ENCODE peak calls at places on chromosomes 11 and 22, in six cellular contexts. R is Peyer's patch, K is breast epithelium, I is IMR-90, D is tibial artery, F is neural progenitor cell. A is an unnamed sample.

GRCh38 chr11:23555085-23555484 is 694.8 kb upstream of the CCDC179 start:
- DNase-seq in F (no peak), R (no peak), I (peak), D (no peak), K (no peak), A (no peak)

GRCh38 chr11:57940044-57940781 is 83.5 kb upstream of the OR9Q1 start:
- DNase-seq in I (no peak), D (no peak), F (no peak), K (no peak), R (no peak), A (no peak)

GRCh38 chr11:95788921-95789505 is 569 bp downstream of the FAM76B start:
- DNase-seq in D (no peak), R (peak), K (no peak), I (peak), F (peak), A (peak)

GRCh38 chr22:49307071-49307830 is 520.4 kb downstream of the BRD1 start:
- DNase-seq in D (peak), K (peak), R (no peak), I (no peak), F (no peak), A (peak)

GRCh38 chr11:34792814-34793241 is 123.4 kb downstream of the APIP start:
- DNase-seq in R (no peak), K (peak), D (no peak), F (peak), I (no peak), A (no peak)

GRCh38 chr11:46298699-46299424 is 21.4 kb downstream of the CREB3L1 start:
- DNase-seq in D (no peak), K (no peak), R (no peak), F (no peak), I (peak), A (no peak)

GRCh38 chr11:123273616-123274015 is 78.6 kb upstream of the CLMP start:
- DNase-seq in R (no peak), K (no peak), D (no peak), F (no peak), I (no peak), A (no peak)

GRCh38 chr22:23786752-23787599 is at the start of gene SMARCB1:
- DNase-seq in F (peak), I (peak), R (peak), D (peak), K (peak), A (peak)

GRCh38 chr11:33040127-33040861 is 922 bp downstream of the TCP11L1 start:
- DNase-seq in I (peak), D (no peak), K (no peak), F (no peak), R (no peak), A (no peak)

GRCh38 chr11:1891831-1892115 is at the start of gene PRR33:
- DNase-seq in R (no peak), F (no peak), D (no peak), K (no peak), I (no peak), A (no peak)

GRCh38 chr22:32132126-32132525 is 27.0 kb downstream of the C22orf42 start:
- DNase-seq in K (no peak), F (no peak), I (no peak), R (no peak), D (no peak), A (no peak)

GRCh38 chr11:10233581-10233980 is 60.4 kb downstream of the SBF2 start:
- DNase-seq in D (no peak), F (no peak), K (no peak), R (no peak), I (peak), A (no peak)

GRCh38 chr11:1943977-1944376 is 3.2 kb upstream of the MRPL23 start:
- DNase-seq in F (no peak), D (peak), I (peak), K (no peak), R (no peak), A (no peak)

GRCh38 chr11:119108151-119108856 is 1.2 kb downstream of the C2CD2L start:
- DNase-seq in D (no peak), F (peak), K (peak), I (peak), R (peak), A (no peak)

GRCh38 chr22:39314251-39314971 is 5.0 kb downstream of the RPL3 start:
- DNase-seq in D (no peak), R (no peak), F (no peak), I (no peak), K (no peak), A (no peak)

GRCh38 chr11:57568330-57568766 is 876 bp upstream of the UBE2L6 start:
- DNase-seq in K (no peak), R (no peak), I (peak), F (no peak), D (peak), A (peak)

GRCh38 chr11:72216638-72217037 is at the start of gene FOLR2:
- DNase-seq in I (no peak), R (no peak), K (no peak), F (no peak), D (no peak), A (no peak)

GRCh38 chr11:36540998-36541397 is 26.8 kb upstream of the RAG1 start:
- DNase-seq in I (peak), R (no peak), F (peak), D (no peak), K (no peak), A (no peak)

GRCh38 chr11:203056-203944 is 3.9 kb downstream of the BET1L start:
- DNase-seq in D (no peak), F (no peak), K (peak), I (no peak), R (no peak), A (no peak)

GRCh38 chr11:60952742-60953170 is 780 bp upstream of the SLC15A3 start:
- DNase-seq in K (no peak), D (no peak), R (no peak), I (no peak), F (no peak), A (no peak)
- H3K27ac ChIP-seq in K (peak), D (peak), R (peak), I (peak), F (no peak), A (no peak)

GRCh38 chr22:27175444-27175843 is 518.1 kb downstream of the MIAT start:
- DNase-seq in D (no peak), K (no peak), I (no peak), R (no peak), F (no peak), A (no peak)
- H3K4me3 ChIP-seq in D (no peak), K (no peak), I (no peak), R (no peak), F (no peak), A (no peak)

GRCh38 chr11:27249208-27249509 is 113.9 kb downstream of the CCDC34 start:
- DNase-seq in K (no peak), D (no peak), R (no peak), I (no peak), F (no peak), A (no peak)
- H3K27ac ChIP-seq in K (peak), D (no peak), R (no peak), I (no peak), F (no peak), A (no peak)

GRCh38 chr11:103465555-103466140 is 356.4 kb downstream of the DYNC2H1 start:
- DNase-seq in K (no peak), F (no peak), D (no peak), I (no peak), R (no peak), A (no peak)

GRCh38 chr11:103464420-103464819 is 355.2 kb downstream of the DYNC2H1 start:
- DNase-seq in I (no peak), R (no peak), F (no peak), K (no peak), D (no peak), A (no peak)
- H3K4me3 ChIP-seq in I (no peak), R (no peak), F (no peak), K (no peak), D (no peak), A (no peak)

DNA sequence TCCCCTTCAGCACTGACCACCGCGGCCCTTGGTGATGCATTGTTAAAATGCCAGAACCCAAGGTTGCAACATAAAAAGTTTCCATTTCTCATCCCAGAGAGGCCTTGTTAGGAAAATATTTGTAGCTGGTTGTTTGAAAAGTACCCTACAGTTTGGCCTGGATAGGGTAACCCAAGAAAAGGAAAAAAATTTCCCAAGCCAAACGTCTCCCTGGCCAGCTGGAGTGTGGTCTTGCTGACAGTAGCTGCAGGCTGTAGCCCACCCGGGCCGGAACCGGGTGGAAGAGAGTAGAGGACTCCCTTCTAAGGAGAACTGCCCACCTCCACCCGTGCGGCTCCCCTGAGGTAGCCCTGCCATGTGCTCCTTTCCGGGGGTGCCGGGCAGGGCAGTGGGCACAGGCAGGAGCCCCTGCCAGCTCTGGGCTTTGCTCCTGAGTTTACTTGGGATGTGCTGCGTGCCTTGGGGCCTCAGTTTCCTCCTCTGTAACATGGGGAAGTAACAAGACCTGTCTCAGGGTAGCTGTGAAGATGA is 38.5 kb downstream of the IGHMBP2 start:
- DNase-seq in I (no peak), R (no peak), F (no peak), D (peak), K (no peak), A (no peak)
- H3K27ac ChIP-seq in I (peak), R (no peak), F (no peak), D (peak), K (peak), A (no peak)

DNA sequence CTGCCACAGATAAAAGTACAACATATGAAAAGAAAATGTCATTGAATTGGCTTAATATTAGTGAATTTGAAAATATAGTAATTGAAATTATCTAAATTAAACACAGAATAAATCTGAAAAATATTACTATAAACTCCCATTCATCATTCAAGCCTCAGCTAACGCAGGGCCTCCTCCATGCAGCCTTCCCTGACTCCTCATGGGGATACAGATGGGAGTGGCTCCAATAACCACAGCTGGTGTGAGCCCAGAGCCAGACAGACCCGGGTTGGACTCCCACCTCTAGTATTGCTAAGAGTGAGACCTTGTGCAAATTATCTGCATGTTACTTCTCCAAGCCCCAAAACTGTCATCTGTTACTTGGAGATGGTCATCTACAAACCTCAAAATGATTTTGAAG is 44.9 kb downstream of the CSF2RB start:
- DNase-seq in D (no peak), I (no peak), K (no peak), F (no peak), R (no peak), A (no peak)
- H3K4me3 ChIP-seq in D (no peak), I (no peak), K (no peak), F (no peak), R (no peak), A (no peak)

GRCh38 chr11:7651140-7651551 is 22.2 kb downstream of the CYB5R2 start:
- DNase-seq in F (no peak), R (no peak), K (no peak), D (no peak), I (peak), A (no peak)

GRCh38 chr11:7651700-7652099 is 21.6 kb downstream of the CYB5R2 start:
- DNase-seq in R (no peak), F (no peak), I (no peak), K (no peak), D (no peak), A (no peak)

GRCh38 chr11:7655253-7656217 is 17.8 kb downstream of the CYB5R2 start:
- DNase-seq in D (no peak), I (no peak), K (no peak), F (no peak), R (no peak), A (no peak)

GRCh38 chr11:7656704-7657103 is 16.6 kb downstream of the CYB5R2 start:
- DNase-seq in K (no peak), R (no peak), I (no peak), D (peak), F (no peak), A (no peak)

GRCh38 chr11:7654094-7654742 is 19.1 kb downstream of the CYB5R2 start:
- DNase-seq in R (no peak), D (no peak), I (no peak), F (no peak), K (no peak), A (no peak)
- H3K27ac ChIP-seq in R (no peak), D (no peak), I (no peak), F (no peak), K (no peak), A (no peak)

GRCh38 chr22:46084376-46084775 is 66.0 kb upstream of the PPARA start:
- DNase-seq in F (no peak), D (no peak), I (no peak), R (no peak), K (no peak), A (no peak)

GRCh38 chr22:46083383-46084350 is 66.7 kb upstream of the PPARA start:
- DNase-seq in I (no peak), K (peak), D (peak), R (no peak), F (no peak), A (no peak)

GRCh38 chr22:46086577-46087335 is 63.6 kb upstream of the PPARA start:
- DNase-seq in I (peak), R (no peak), F (no peak), D (peak), K (no peak), A (no peak)

GRCh38 chr22:46085831-46086576 is 64.3 kb upstream of the PPARA start:
- DNase-seq in D (peak), I (no peak), F (no peak), K (peak), R (no peak), A (no peak)

DNA sequence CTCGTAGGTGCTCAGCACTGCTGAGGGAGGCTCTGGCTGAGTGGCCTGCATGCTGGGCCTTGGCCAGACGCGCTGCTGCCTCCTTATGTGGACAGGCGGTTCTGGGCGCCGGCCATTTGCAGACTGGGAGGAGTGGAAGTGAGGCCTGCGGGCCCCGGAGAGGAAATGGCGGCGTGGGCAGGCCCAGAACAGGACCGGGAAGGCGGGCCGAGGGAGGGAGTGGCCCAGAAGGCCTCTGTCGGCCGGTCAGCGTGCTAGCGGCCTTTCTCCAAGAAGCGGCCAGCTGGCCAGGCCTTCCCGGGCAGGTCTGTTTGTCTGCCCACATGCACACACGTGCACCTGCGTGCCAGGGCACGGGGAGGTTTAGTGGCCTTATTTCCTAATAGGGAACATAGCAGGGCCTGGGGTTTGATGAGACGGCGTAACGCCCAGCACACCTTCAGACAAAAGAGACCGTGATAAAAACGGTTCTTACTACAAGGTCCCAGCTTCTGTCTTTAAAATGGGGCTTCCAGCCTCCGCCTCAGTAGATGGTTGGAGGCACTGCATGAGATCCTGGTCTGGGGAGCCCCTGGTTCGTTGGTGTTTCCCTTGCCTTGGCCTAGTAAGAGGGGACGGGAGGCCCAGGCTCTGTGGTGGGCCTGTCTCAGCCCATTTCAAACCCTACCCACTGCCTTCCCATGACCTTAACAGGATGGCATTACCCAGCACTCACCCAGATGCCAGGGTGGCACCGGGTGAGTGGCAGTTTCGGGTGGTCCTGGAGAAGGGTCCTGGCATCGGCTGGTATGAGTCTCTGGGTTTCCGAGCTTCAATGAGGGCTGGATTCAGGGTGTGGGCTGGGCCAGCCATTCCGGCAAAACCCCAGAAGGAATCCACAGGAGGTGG is 65.1 kb upstream of the PPARA start:
- DNase-seq in I (no peak), R (no peak), D (peak), K (peak), F (no peak), A (no peak)
- H3K4me3 ChIP-seq in I (no peak), R (no peak), D (peak), K (peak), F (no peak), A (no peak)

GRCh38 chr11:122201126-122201525 is 85.1 kb upstream of the BLID start:
- DNase-seq in F (no peak), R (no peak), D (no peak), K (no peak), I (no peak), A (no peak)
- H3K27ac ChIP-seq in F (no peak), R (no peak), D (peak), K (no peak), I (peak), A (no peak)

DNA sequence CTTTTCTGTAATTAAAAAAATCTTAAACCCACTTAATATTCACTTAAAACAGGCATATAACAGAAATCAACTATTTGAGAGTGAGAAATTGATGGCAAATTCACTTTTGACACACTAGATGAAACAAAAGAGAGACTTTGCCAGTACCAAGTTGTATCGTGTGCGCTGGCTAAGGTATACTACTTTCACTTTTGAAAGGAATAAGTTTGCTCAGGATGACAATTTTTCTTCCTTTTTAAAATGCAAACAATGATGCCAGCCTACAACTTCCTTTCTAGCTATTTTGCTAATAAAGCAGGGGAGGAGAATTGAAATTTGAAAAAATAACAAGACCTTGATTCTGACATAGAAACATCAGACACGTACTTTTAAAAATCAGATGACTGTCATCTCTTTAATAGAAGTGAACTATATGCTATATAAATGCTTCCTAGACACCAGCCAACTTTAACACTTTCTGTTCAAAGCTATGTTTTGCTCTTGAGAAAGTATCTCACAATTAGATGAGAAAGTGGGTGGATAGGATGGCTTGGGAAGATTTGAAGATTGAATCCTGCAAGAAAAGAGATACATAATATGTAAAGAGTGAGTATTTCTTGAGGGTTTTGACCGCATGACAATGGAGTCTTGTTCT is 41.6 kb upstream of the BLID start:
- DNase-seq in R (no peak), K (no peak), D (no peak), I (no peak), F (no peak), A (no peak)
- H3K4me3 ChIP-seq in R (no peak), K (peak), D (peak), I (peak), F (no peak), A (no peak)

A was measured in CD8-positive, alpha-beta T cell.